ENCODE peak calls at places on chromosome 17, in seven cellular contexts. One of them, this sample, is unnamed.

GRCh38 chr17:62692721-62693431 is 65.4 kb downstream of the MRC2 start:
- DNase-seq in lung: no peak
- DNase-seq in cardiac fibroblast: peak; percentile 38
- DNase-seq in K562: peak; percentile 95
- DNase-seq in AG04450: no peak
- DNase-seq in left ventricle myocardium inferior: no peak
- DNase-seq in cardiac muscle cell: peak; percentile 56
- DNase-seq in this sample: peak; percentile 50

GRCh38 chr17:28747046-28747691 is 3.4 kb downstream of the TRAF4 start:
- DNase-seq in lung: peak; percentile 91
- DNase-seq in cardiac fibroblast: no peak
- DNase-seq in left ventricle myocardium inferior: no peak
- DNase-seq in cardiac muscle cell: no peak
- DNase-seq in AG04450: no peak
- DNase-seq in K562: peak; percentile 42
- DNase-seq in this sample: no peak

GRCh38 chr17:9729034-9729650 is 62.2 kb downstream of the DHRS7C start:
- DNase-seq in AG04450: no peak
- DNase-seq in K562: peak; percentile 42
- DNase-seq in cardiac fibroblast: peak; percentile 51
- DNase-seq in cardiac muscle cell: peak; percentile 66
- DNase-seq in left ventricle myocardium inferior: no peak
- DNase-seq in lung: no peak
- DNase-seq in this sample: peak; percentile 75

GRCh38 chr17:37702605-37703004 is 42.3 kb downstream of the HNF1B start:
- DNase-seq in AG04450: peak; percentile 41
- DNase-seq in K562: no peak
- DNase-seq in left ventricle myocardium inferior: no peak
- DNase-seq in lung: no peak
- DNase-seq in cardiac muscle cell: no peak
- DNase-seq in cardiac fibroblast: peak; percentile 64
- DNase-seq in this sample: peak; percentile 67

GRCh38 chr17:43839670-43840101 is 6.7 kb upstream of the MPP3 start:
- DNase-seq in left ventricle myocardium inferior: no peak
- DNase-seq in cardiac fibroblast: no peak
- DNase-seq in cardiac muscle cell: no peak
- DNase-seq in K562: no peak
- DNase-seq in lung: no peak
- DNase-seq in AG04450: no peak
- DNase-seq in this sample: no peak

GRCh38 chr17:14940946-14941280 is 324.2 kb downstream of the PMP22 start:
- DNase-seq in left ventricle myocardium inferior: no peak
- DNase-seq in cardiac fibroblast: no peak
- DNase-seq in cardiac muscle cell: no peak
- DNase-seq in AG04450: no peak
- DNase-seq in K562: no peak
- DNase-seq in lung: no peak
- DNase-seq in this sample: no peak

GRCh38 chr17:58060596-58061191 is 22.5 kb upstream of the DYNLL2 start:
- DNase-seq in lung: peak; percentile 29
- DNase-seq in cardiac muscle cell: no peak
- DNase-seq in K562: no peak
- DNase-seq in cardiac fibroblast: peak; percentile 6
- DNase-seq in AG04450: no peak
- DNase-seq in left ventricle myocardium inferior: peak; percentile 72
- DNase-seq in this sample: peak; percentile 47

GRCh38 chr17:46964315-46965265 is 14.5 kb downstream of the RPRML start:
- DNase-seq in lung: no peak
- DNase-seq in AG04450: no peak
- DNase-seq in cardiac muscle cell: peak; percentile 69
- DNase-seq in left ventricle myocardium inferior: no peak
- DNase-seq in K562: peak; percentile 56
- DNase-seq in cardiac fibroblast: no peak
- DNase-seq in this sample: peak; percentile 33

GRCh38 chr17:50101346-50102163 is 6.4 kb downstream of the PDK2 start:
- DNase-seq in cardiac fibroblast: no peak
- DNase-seq in AG04450: no peak
- DNase-seq in lung: no peak
- DNase-seq in cardiac muscle cell: peak; percentile 73
- DNase-seq in left ventricle myocardium inferior: peak; percentile 70
- DNase-seq in K562: peak; percentile 76
- DNase-seq in this sample: peak; percentile 35

GRCh38 chr17:147796-148740 is 10.7 kb downstream of the SCGB1C2 start:
- DNase-seq in left ventricle myocardium inferior: peak; percentile 5
- DNase-seq in K562: no peak
- DNase-seq in cardiac fibroblast: no peak
- DNase-seq in cardiac muscle cell: no peak
- DNase-seq in lung: no peak
- DNase-seq in AG04450: no peak
- DNase-seq in this sample: no peak

GRCh38 chr17:13114601-13115024 is 96.8 kb upstream of the ELAC2 start:
- DNase-seq in cardiac fibroblast: peak; percentile 37
- DNase-seq in cardiac muscle cell: peak; percentile 76
- DNase-seq in AG04450: peak; percentile 24
- DNase-seq in K562: peak; percentile 37
- DNase-seq in lung: no peak
- DNase-seq in left ventricle myocardium inferior: peak; percentile 19
- DNase-seq in this sample: peak; percentile 63

GRCh38 chr17:51548125-51548524 is 287.8 kb downstream of the UTP18 start:
- DNase-seq in cardiac muscle cell: no peak
- DNase-seq in AG04450: no peak
- DNase-seq in K562: no peak
- DNase-seq in cardiac fibroblast: no peak
- DNase-seq in lung: no peak
- DNase-seq in left ventricle myocardium inferior: no peak
- DNase-seq in this sample: no peak

GRCh38 chr17:61402978-61403845 is 3.6 kb downstream of the TBX2 start:
- DNase-seq in AG04450: no peak
- DNase-seq in cardiac fibroblast: peak; percentile 62
- DNase-seq in K562: no peak
- DNase-seq in left ventricle myocardium inferior: no peak
- DNase-seq in cardiac muscle cell: peak; percentile 39
- DNase-seq in lung: no peak
- DNase-seq in this sample: peak; percentile 41

GRCh38 chr17:61400786-61401279 is 1.2 kb downstream of the TBX2 start:
- DNase-seq in cardiac muscle cell: peak; percentile 24
- DNase-seq in AG04450: no peak
- DNase-seq in left ventricle myocardium inferior: no peak
- DNase-seq in lung: no peak
- DNase-seq in K562: no peak
- DNase-seq in cardiac fibroblast: peak; percentile 46
- DNase-seq in this sample: peak; percentile 45

GRCh38 chr17:61400058-61400785 is 579 bp downstream of the TBX2 start:
- DNase-seq in K562: no peak
- DNase-seq in left ventricle myocardium inferior: no peak
- DNase-seq in lung: no peak
- DNase-seq in cardiac fibroblast: peak; percentile 48
- DNase-seq in cardiac muscle cell: peak; percentile 63
- DNase-seq in AG04450: no peak
- DNase-seq in this sample: peak; percentile 48

GRCh38 chr17:61401280-61402072 is 1.8 kb downstream of the TBX2 start:
- DNase-seq in cardiac muscle cell: peak; percentile 29
- DNase-seq in cardiac fibroblast: peak; percentile 53
- DNase-seq in lung: no peak
- DNase-seq in left ventricle myocardium inferior: no peak
- DNase-seq in K562: no peak
- DNase-seq in AG04450: no peak
- DNase-seq in this sample: no peak

DNA sequence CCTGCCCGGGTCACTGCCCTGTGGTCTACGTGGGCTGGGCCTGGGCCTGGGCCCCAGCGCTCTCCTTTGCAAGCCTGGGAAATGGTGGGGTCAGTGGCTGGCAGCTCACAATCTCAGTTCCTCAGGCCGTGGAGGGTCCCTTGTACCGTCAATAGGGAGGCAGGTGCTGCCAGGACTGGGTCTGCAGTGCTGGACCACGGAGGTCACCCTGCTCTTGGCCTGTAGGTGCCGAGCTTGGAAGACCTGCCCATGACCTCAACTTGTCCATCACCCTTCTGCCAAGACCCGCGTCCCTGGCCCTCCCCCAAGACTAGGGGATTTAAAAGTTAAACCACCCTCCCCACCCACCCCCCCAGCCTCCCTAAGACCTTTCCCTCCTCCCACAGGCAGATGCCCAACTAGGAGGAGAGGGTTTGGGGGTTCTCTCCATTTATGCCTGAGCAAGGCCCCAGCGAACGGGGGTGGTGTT is 2.5 kb downstream of the TBX2 start:
- DNase-seq in lung: no peak
- DNase-seq in K562: no peak
- DNase-seq in left ventricle myocardium inferior: no peak
- DNase-seq in cardiac fibroblast: peak; percentile 24
- DNase-seq in AG04450: no peak
- DNase-seq in cardiac muscle cell: no peak
- DNase-seq in this sample: no peak
- H3K4me3 ChIP-seq in lung: peak overlapping the region; percentile 87
- H3K4me3 ChIP-seq in K562: no peak overlapping the region
- H3K4me3 ChIP-seq in left ventricle myocardium inferior: peak overlapping the region; percentile 77
- H3K4me3 ChIP-seq in cardiac fibroblast: peak overlapping the region; percentile 65
- H3K4me3 ChIP-seq in AG04450: peak overlapping the region; percentile 98
- H3K4me3 ChIP-seq in cardiac muscle cell: peak overlapping the region; percentile 63
- H3K4me3 ChIP-seq in this sample: peak overlapping the region; percentile 72

GRCh38 chr17:60163108-60163784 is 13.5 kb downstream of the CA4 start:
- DNase-seq in cardiac fibroblast: no peak
- DNase-seq in left ventricle myocardium inferior: peak; percentile 40
- DNase-seq in cardiac muscle cell: peak; percentile 35
- DNase-seq in AG04450: no peak
- DNase-seq in lung: no peak
- DNase-seq in K562: peak; percentile 31
- DNase-seq in this sample: no peak
- TF ChIP-seq CTCF in cardiac fibroblast: no peak
- TF ChIP-seq CTCF in left ventricle myocardium inferior: no peak
- TF ChIP-seq CTCF in cardiac muscle cell: no peak
- TF ChIP-seq CTCF in AG04450: no peak
- TF ChIP-seq CTCF in lung: no peak
- TF ChIP-seq CTCF in K562: peak; percentile 38
- TF ChIP-seq CTCF in this sample: peak; percentile 18

DNA sequence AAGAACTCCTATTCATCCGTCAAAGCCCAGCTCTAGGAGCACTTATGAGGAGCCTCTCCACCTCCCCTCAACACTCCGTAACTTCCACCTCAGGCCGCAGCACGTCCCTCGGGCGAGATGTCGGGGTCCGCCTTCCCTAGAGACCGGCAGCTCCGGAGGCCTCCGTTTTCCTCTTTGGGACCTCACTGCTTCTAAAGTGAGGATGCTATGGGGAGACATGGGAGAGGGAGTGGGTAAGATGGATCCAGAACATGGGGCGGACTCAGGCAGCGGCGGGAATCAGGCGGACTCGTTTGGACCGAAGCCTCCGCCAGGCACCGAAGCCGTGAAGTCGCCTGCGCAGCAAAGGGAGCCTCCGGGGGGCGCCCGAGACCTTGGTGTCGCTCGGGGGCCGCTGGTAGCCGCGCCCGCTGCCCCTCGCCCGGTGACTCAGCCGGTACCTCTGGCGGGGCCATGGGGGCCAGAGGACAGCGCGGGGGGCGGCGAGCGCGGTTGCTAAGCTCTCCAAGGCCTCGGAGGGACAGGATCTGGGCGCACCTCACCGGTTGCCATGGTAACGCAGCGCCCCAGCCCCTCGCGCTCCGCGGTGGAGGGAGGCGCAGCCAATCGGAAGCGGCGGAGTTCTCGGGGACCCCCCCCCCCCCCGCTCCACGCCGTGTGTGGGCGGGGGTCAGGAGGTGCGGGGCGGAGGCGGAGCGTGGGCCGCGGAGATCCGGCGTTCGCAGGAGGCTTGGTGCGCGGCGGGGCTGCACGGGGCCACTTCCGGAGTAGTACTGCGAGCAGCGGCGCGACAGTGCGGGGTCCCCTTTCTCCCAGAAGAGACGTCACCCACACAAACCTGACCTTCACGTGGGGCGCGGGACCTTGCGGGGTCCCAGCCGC is 1.3 kb upstream of the HIC1 start:
- DNase-seq in cardiac fibroblast: peak; percentile 74
- DNase-seq in K562: peak; percentile 38
- DNase-seq in left ventricle myocardium inferior: peak; percentile 78
- DNase-seq in lung: no peak
- DNase-seq in cardiac muscle cell: peak; percentile 78
- DNase-seq in AG04450: no peak
- DNase-seq in this sample: peak; percentile 78
- H3K4me3 ChIP-seq in cardiac fibroblast: peak overlapping the region; percentile 38
- H3K4me3 ChIP-seq in K562: peak overlapping the region; percentile 37
- H3K4me3 ChIP-seq in left ventricle myocardium inferior: peak overlapping the region; percentile 84
- H3K4me3 ChIP-seq in lung: peak overlapping the region; percentile 10
- H3K4me3 ChIP-seq in cardiac muscle cell: peak overlapping the region; percentile 60
- H3K4me3 ChIP-seq in AG04450: peak overlapping the region; percentile 72
- H3K4me3 ChIP-seq in this sample: peak overlapping the region; percentile 79

GRCh38 chr17:72662827-72663190 is 429.7 kb downstream of the SLC39A11 start:
- DNase-seq in K562: no peak
- DNase-seq in cardiac fibroblast: no peak
- DNase-seq in cardiac muscle cell: no peak
- DNase-seq in left ventricle myocardium inferior: no peak
- DNase-seq in AG04450: no peak
- DNase-seq in lung: no peak
- DNase-seq in this sample: no peak

GRCh38 chr17:72661093-72661944 is 431.2 kb downstream of the SLC39A11 start:
- DNase-seq in cardiac muscle cell: no peak
- DNase-seq in AG04450: no peak
- DNase-seq in left ventricle myocardium inferior: no peak
- DNase-seq in K562: no peak
- DNase-seq in lung: no peak
- DNase-seq in cardiac fibroblast: no peak
- DNase-seq in this sample: no peak

GRCh38 chr17:72660274-72661092 is 432.0 kb downstream of the SLC39A11 start:
- DNase-seq in K562: no peak
- DNase-seq in cardiac fibroblast: no peak
- DNase-seq in lung: no peak
- DNase-seq in cardiac muscle cell: no peak
- DNase-seq in left ventricle myocardium inferior: no peak
- DNase-seq in AG04450: no peak
- DNase-seq in this sample: no peak

GRCh38 chr17:72659811-72660210 is 432.7 kb downstream of the SLC39A11 start:
- DNase-seq in cardiac fibroblast: no peak
- DNase-seq in K562: no peak
- DNase-seq in AG04450: no peak
- DNase-seq in cardiac muscle cell: no peak
- DNase-seq in left ventricle myocardium inferior: no peak
- DNase-seq in lung: no peak
- DNase-seq in this sample: no peak

DNA sequence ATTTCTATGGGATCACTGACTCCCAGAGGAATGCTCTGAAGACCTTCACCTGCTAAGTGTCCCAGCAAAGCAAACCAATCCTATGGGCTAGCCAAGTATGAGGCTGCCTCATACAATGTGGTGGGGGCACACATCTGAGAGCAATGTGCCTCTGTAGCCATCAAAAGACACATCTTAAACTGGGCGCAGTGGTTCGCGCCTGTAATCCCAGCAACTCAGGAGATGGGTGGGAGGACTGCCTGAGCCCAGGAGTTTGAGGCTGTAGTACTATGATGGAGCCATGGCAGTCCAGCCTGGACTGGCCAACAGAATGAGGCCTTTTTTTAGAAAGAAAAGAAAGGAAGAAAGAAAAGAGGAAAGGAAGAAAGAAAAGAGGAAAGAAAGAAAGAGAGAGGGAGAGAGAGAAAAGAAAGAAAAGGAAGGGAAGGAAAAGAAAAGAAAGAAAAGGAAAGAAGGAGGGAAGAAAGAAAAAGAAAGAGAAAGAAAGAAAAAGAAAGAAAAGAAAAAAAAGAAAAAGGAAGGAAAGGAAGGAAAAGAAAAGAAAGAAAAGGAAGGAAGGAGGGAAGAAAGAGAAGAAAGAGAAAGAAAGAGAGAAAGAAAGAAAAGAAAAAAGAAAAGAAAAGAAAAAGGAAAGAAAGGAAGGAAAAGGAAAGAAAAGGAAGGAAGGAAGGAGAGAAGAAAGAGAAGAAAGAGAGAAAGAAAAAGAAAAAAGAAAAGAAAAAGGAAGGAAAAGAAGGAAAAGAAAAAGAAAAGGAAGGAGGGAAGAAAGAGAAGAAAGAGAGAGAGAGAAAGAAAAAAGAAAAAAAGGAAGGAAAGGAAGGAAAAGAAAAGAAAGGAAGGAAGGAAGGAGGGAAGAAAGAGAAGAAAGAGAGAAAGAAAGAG is 430.3 kb downstream of the SLC39A11 start:
- DNase-seq in left ventricle myocardium inferior: no peak
- DNase-seq in cardiac fibroblast: no peak
- DNase-seq in K562: no peak
- DNase-seq in lung: no peak
- DNase-seq in cardiac muscle cell: no peak
- DNase-seq in AG04450: no peak
- DNase-seq in this sample: no peak
- TF ChIP-seq CTCF in left ventricle myocardium inferior: no peak
- TF ChIP-seq CTCF in cardiac fibroblast: no peak
- TF ChIP-seq CTCF in K562: no peak
- TF ChIP-seq CTCF in lung: no peak
- TF ChIP-seq CTCF in cardiac muscle cell: no peak
- TF ChIP-seq CTCF in AG04450: no peak
- TF ChIP-seq CTCF in this sample: no peak

This sample was measured in choroid plexus epithelial cell.